ENCODE peak calls at places on chromosomes 11 and 22, in nine cellular contexts. K, L, E, Y, Q, S, W, T and O are unnamed samples.
A peak's percentile ranks its signal among the peaks of the same experiment; 100 is the strongest.

GRCh38 chr11:22512457-22512856 is 113.2 kb downstream of the FANCF start:
- DNase-seq in K (no peak), L (no peak), E (no peak), Y (no peak), Q (no peak), S (no peak), W (no peak), T (no peak), O (no peak)

GRCh38 chr11:56307836-56308235 is 7.1 kb upstream of the OR8K3 start:
- DNase-seq in K (no peak), L (no peak), E (no peak), Y (no peak), Q (no peak), S (no peak), W (no peak), T (no peak), O (no peak)

GRCh38 chr11:27933992-27934829 is 173.7 kb downstream of the KIF18A start:
- DNase-seq in K (peak; percentile 99), L (no peak), E (no peak), Y (no peak), Q (no peak), S (peak; percentile 62), W (no peak), T (no peak), O (no peak)

GRCh38 chr11:2988996-2989395 is 3.1 kb downstream of the NAP1L4 start:
- DNase-seq in K (peak; percentile 33), L (no peak), E (no peak), Y (no peak), Q (no peak), S (no peak), W (no peak), T (no peak), O (no peak)

GRCh38 chr22:27435839-27436581 is 365.5 kb downstream of the MN1 start:
- DNase-seq in K (peak; percentile 65), L (no peak), E (peak; percentile 67), Y (no peak), Q (peak; percentile 22), S (peak; percentile 86), W (no peak), T (no peak), O (no peak)

GRCh38 chr11:10490032-10490397 is 35.0 kb downstream of the AMPD3 start:
- DNase-seq in K (no peak), L (no peak), E (no peak), Y (no peak), Q (no peak), S (no peak), W (no peak), T (no peak), O (no peak)

GRCh38 chr11:114479331-114479730 is 40.1 kb downstream of the REXO2 start:
- DNase-seq in K (peak; percentile 28), L (no peak), E (no peak), Y (no peak), Q (no peak), S (no peak), W (no peak), T (no peak), O (no peak)

GRCh38 chr11:119318240-119319135 is 1.6 kb upstream of the MCAM start:
- DNase-seq in K (peak; percentile 81), L (no peak), E (no peak), Y (no peak), Q (no peak), S (peak; percentile 85), W (no peak), T (no peak), O (no peak)

GRCh38 chr22:42928969-42929837 is 72.1 kb upstream of the ARFGAP3 start:
- DNase-seq in K (no peak), L (no peak), E (no peak), Y (no peak), Q (peak; percentile 48), S (peak; percentile 43), W (no peak), T (no peak), O (no peak)

GRCh38 chr11:130671801-130672700 is 223.6 kb downstream of the ADAMTS15 start:
- DNase-seq in K (peak; percentile 94), L (no peak), E (no peak), Y (no peak), Q (no peak), S (peak; percentile 91), W (no peak), T (no peak), O (no peak)

GRCh38 chr22:27975381-27976013 is 56.4 kb upstream of the PITPNB start:
- DNase-seq in K (peak; percentile 41), L (no peak), E (no peak), Y (no peak), Q (no peak), S (peak; percentile 35), W (no peak), T (no peak), O (no peak)

GRCh38 chr22:17103351-17103750 is 17.8 kb downstream of the TMEM121B start:
- DNase-seq in K (no peak), L (no peak), E (no peak), Y (no peak), Q (no peak), S (no peak), W (no peak), T (no peak), O (no peak)

GRCh38 chr11:124402326-124402922 is 3.6 kb upstream of the OR8B3 start:
- DNase-seq in K (peak; percentile 86), L (peak; percentile 20), E (peak; percentile 15), Y (peak; percentile 53), Q (no peak), S (peak; percentile 93), W (peak; percentile 5), T (peak; percentile 1), O (peak; percentile 17)

GRCh38 chr22:24801906-24802504 is 4.0 kb upstream of the SGSM1 start:
- DNase-seq in K (no peak), L (no peak), E (no peak), Y (peak; percentile 38), Q (no peak), S (no peak), W (no peak), T (no peak), O (no peak)

GRCh38 chr11:72937439-72937838 is 123.2 kb downstream of the ATG16L2 start:
- DNase-seq in K (no peak), L (no peak), E (no peak), Y (no peak), Q (no peak), S (no peak), W (no peak), T (no peak), O (no peak)

GRCh38 chr22:49284931-49285330 is 542.7 kb downstream of the BRD1 start:
- DNase-seq in K (no peak), L (no peak), E (no peak), Y (no peak), Q (no peak), S (no peak), W (no peak), T (no peak), O (no peak)

GRCh38 chr11:66100272-66101037 is 30.4 kb downstream of the PACS1 start:
- DNase-seq in K (no peak), L (peak; percentile 64), E (no peak), Y (peak; percentile 84), Q (peak; percentile 28), S (no peak), W (peak; percentile 18), T (peak; percentile 60), O (peak; percentile 62)

GRCh38 chr22:35914665-35915476 is 113.8 kb downstream of the RBFOX2 start:
- DNase-seq in K (peak; percentile 91), L (no peak), E (peak; percentile 92), Y (peak; percentile 99), Q (peak; percentile 22), S (peak; percentile 91), W (no peak), T (no peak), O (no peak)

GRCh38 chr22:29314074-29314473 is 1.4 kb downstream of the RASL10A start:
- DNase-seq in K (no peak), L (no peak), E (no peak), Y (no peak), Q (no peak), S (no peak), W (no peak), T (no peak), O (no peak)

GRCh38 chr22:36048911-36049677 is 20.5 kb upstream of the RBFOX2 start:
- DNase-seq in K (peak; percentile 77), L (no peak), E (no peak), Y (no peak), Q (no peak), S (peak; percentile 55), W (no peak), T (no peak), O (no peak)

GRCh38 chr11:107696140-107696539 is 15.7 kb downstream of the SLN start:
- DNase-seq in K (peak; percentile 97), L (no peak), E (no peak), Y (peak; percentile 17), Q (no peak), S (peak; percentile 93), W (no peak), T (no peak), O (no peak)

GRCh38 chr11:61707574-61707973 is 27.4 kb downstream of the DAGLA start:
- DNase-seq in K (no peak), L (no peak), E (no peak), Y (no peak), Q (no peak), S (no peak), W (no peak), T (no peak), O (no peak)

GRCh38 chr11:92453055-92453454 is 228.4 kb downstream of the FAT3 start:
- DNase-seq in K (peak; percentile 78), L (no peak), E (no peak), Y (no peak), Q (no peak), S (peak; percentile 65), W (no peak), T (no peak), O (no peak)

GRCh38 chr11:123151366-123151765 is 43.7 kb downstream of the CLMP start:
- DNase-seq in K (no peak), L (no peak), E (no peak), Y (no peak), Q (no peak), S (no peak), W (no peak), T (no peak), O (no peak)

GRCh38 chr11:71120346-71120963 is 131.9 kb downstream of the SHANK2 start:
- DNase-seq in K (no peak), L (no peak), E (peak; percentile 38), Y (no peak), Q (no peak), S (peak; percentile 8), W (no peak), T (no peak), O (no peak)